ENCODE peak calls at places on chromosomes 7 and 10, in nine cellular contexts. B, C, M, I, O, W, T, R and K are unnamed samples. For H3K9me3, the result is how much of the 10 kb centered on the place peaks cover.

GRCh38 chr10:132445516-132446194 is 48.7 kb downstream of the PWWP2B start:
- DNase-seq in B (no peak), C (no peak), M (no peak), I (no peak), O (no peak), W (no peak), T (no peak), R (no peak), K (no peak)

GRCh38 chr7:2248984-2249694 is 7.1 kb downstream of the NUDT1 start:
- DNase-seq in B (peak), C (peak), M (peak), I (peak), O (peak), W (peak), T (no peak), R (no peak), K (no peak)

GRCh38 chr10:86403183-86403797 is 36.7 kb upstream of the GRID1 start:
- DNase-seq in B (no peak), C (no peak), M (no peak), I (no peak), O (no peak), W (no peak), T (no peak), R (no peak), K (no peak)

GRCh38 chr10:8416192-8416701 is 361.8 kb downstream of the GATA3 start:
- DNase-seq in B (no peak), C (no peak), M (no peak), I (no peak), O (peak), W (no peak), T (peak), R (no peak), K (peak)

GRCh38 chr10:6565588-6565987 is 14.5 kb downstream of the PRKCQ start:
- DNase-seq in B (no peak), C (no peak), M (no peak), I (no peak), O (no peak), W (no peak), T (no peak), R (no peak), K (no peak)

GRCh38 chr7:33909755-33910154 is 4.4 kb downstream of the BMPER start:
- DNase-seq in B (no peak), C (no peak), M (peak), I (no peak), O (peak), W (no peak), T (no peak), R (no peak), K (no peak)

GRCh38 chr10:120131183-120131582 is 238.7 kb downstream of the SEC23IP start:
- DNase-seq in B (no peak), C (no peak), M (peak), I (peak), O (peak), W (peak), T (no peak), R (peak), K (no peak)

GRCh38 chr7:129781128-129781855 is 169.8 kb downstream of the NRF1 start:
- DNase-seq in B (peak), C (no peak), M (no peak), I (no peak), O (no peak), W (no peak), T (no peak), R (no peak), K (no peak)

GRCh38 chr10:70769121-70769520 is 16.1 kb downstream of the TBATA start:
- DNase-seq in B (no peak), C (no peak), M (no peak), I (no peak), O (no peak), W (no peak), T (no peak), R (no peak), K (no peak)

GRCh38 chr7:92766461-92767003 is 69.8 kb downstream of the CDK6 start:
- DNase-seq in B (peak), C (no peak), M (peak), I (peak), O (peak), W (no peak), T (no peak), R (no peak), K (no peak)

GRCh38 chr7:64574481-64575159 is 11.7 kb upstream of the ZNF680 start:
- DNase-seq in B (no peak), C (no peak), M (peak), I (peak), O (peak), W (no peak), T (no peak), R (no peak), K (no peak)

GRCh38 chr7:12653127-12653917 is 34.1 kb upstream of the ARL4A start:
- DNase-seq in B (no peak), C (no peak), M (peak), I (peak), O (peak), W (no peak), T (no peak), R (no peak), K (no peak)

GRCh38 chr10:117462424-117462792 is 80.1 kb upstream of the EMX2 start:
- DNase-seq in B (peak), C (no peak), M (peak), I (no peak), O (peak), W (peak), T (no peak), R (no peak), K (no peak)

GRCh38 chr10:44990302-44990655 is 10.4 kb upstream of the ZNF22 start:
- DNase-seq in B (no peak), C (no peak), M (no peak), I (no peak), O (no peak), W (peak), T (no peak), R (no peak), K (no peak)

GRCh38 chr10:84026821-84027257 is 112.5 kb upstream of the GHITM start:
- DNase-seq in B (no peak), C (no peak), M (peak), I (peak), O (peak), W (peak), T (no peak), R (peak), K (no peak)

GRCh38 chr7:128011079-128011670 is 20.1 kb downstream of the LRRC4 start:
- DNase-seq in B (no peak), C (no peak), M (no peak), I (no peak), O (no peak), W (no peak), T (no peak), R (no peak), K (no peak)

GRCh38 chr10:113997428-113997827 is 46.2 kb upstream of the ADRB1 start:
- DNase-seq in B (no peak), C (no peak), M (no peak), I (no peak), O (no peak), W (no peak), T (no peak), R (no peak), K (no peak)

GRCh38 chr10:3786295-3786981 is 1.4 kb upstream of the KLF6 start:
- DNase-seq in B (no peak), C (no peak), M (no peak), I (peak), O (peak), W (peak), T (no peak), R (no peak), K (no peak)

GRCh38 chr10:79112898-79113431 is 44.2 kb downstream of the ZMIZ1 start:
- DNase-seq in B (peak), C (no peak), M (peak), I (peak), O (peak), W (no peak), T (no peak), R (no peak), K (no peak)

GRCh38 chr7:1936531-1937251 is 266.6 kb downstream of the ELFN1 start:
- DNase-seq in B (no peak), C (no peak), M (no peak), I (no peak), O (no peak), W (no peak), T (no peak), R (no peak), K (no peak)

GRCh38 chr10:120455606-120456005 is 1.4 kb upstream of the PLPP4 start:
- DNase-seq in B (no peak), C (no peak), M (no peak), I (no peak), O (no peak), W (no peak), T (no peak), R (no peak), K (no peak)

GRCh38 chr7:126213876-126214275 is 1038.9 kb downstream of the GRM8 start:
- DNase-seq in B (no peak), C (no peak), M (no peak), I (no peak), O (no peak), W (no peak), T (no peak), R (no peak), K (no peak)

GRCh38 chr7:100836812-100837098 is 9.4 kb upstream of the EPHB4 start:
- DNase-seq in B (no peak), C (no peak), M (no peak), I (no peak), O (no peak), W (no peak), T (no peak), R (no peak), K (no peak)

GRCh38 chr10:55766212-55766611 is 594.8 kb downstream of the ZWINT start:
- DNase-seq in B (no peak), C (no peak), M (no peak), I (no peak), O (no peak), W (no peak), T (no peak), R (no peak), K (no peak)

GRCh38 chr7:30224511-30225031 is 59.8 kb upstream of the ZNRF2 start:
- DNase-seq in B (no peak), C (no peak), M (peak), I (peak), O (peak), W (no peak), T (no peak), R (no peak), K (no peak)

GRCh38 chr10:130364631-130365030 is 228.4 kb downstream of the GLRX3 start:
- DNase-seq in B (no peak), C (no peak), M (no peak), I (no peak), O (no peak), W (no peak), T (no peak), R (no peak), K (no peak)

GRCh38 chr10:117373848-117374505 is 1.3 kb downstream of the PDZD8 start:
- DNase-seq in B (peak), C (no peak), M (peak), I (peak), O (peak), W (peak), T (peak), R (no peak), K (no peak)

GRCh38 chr7:100109521-100110163 is 8.2 kb downstream of the AP4M1 start:
- DNase-seq in B (no peak), C (no peak), M (no peak), I (no peak), O (no peak), W (no peak), T (no peak), R (no peak), K (no peak)

DNA sequence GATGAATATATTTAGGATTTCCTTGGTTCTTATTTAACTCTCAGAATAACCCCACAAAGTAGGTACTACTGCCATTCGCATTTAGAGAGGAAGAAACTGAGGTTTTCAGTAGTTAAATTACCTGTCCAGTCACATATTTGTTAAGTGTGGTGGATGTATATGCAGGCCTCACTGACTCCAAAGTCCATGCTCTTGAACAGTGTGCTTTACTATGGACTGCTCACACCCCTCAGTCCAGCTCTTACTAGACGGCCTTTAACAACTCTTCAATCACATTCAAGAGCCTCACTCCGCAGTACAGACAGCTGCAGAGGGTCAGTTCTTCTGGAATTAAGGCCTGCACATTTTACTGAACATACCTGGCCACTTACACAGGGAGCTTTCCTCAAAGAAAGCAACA is 36.2 kb downstream of the ZNF248 start:
- DNase-seq in B (no peak), C (no peak), M (no peak), I (no peak), O (no peak), W (no peak), T (no peak), R (no peak), K (no peak)
- H3K9me3 ChIP-seq in B (half or more), C (under half), M (under half), I (under half), O (under half), W (half or more), T (under half), R (under half), K (under half)

DNA sequence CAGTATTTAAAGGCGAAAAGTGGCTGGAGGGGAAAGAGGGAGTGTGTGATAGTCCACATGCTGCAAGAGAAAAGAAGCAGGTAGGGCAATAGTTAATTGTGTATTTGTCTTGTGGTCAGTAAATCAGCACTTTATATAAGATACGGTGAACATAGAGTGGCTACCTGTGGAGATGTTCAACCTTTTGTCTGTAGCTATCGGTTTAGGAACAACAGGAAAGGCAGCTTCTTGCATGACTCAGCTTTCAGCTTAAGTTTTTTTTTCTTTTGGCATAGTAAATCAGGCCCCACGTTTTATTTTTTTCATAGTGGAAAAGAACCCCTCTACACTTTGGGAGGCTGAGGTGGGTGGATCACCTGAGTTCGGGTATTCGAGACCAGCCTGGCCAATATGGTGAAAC is 14.2 kb upstream of the MTPN start:
- DNase-seq in B (no peak), C (no peak), M (no peak), I (no peak), O (peak), W (no peak), T (no peak), R (no peak), K (no peak)
- H3K9me3 ChIP-seq in B (under half), C (under half), M (under half), I (under half), O (under half), W (under half), T (under half), R (under half), K (under half)

GRCh38 chr10:123548779-123549178 is 117.4 kb upstream of the GPR26 start:
- DNase-seq in B (no peak), C (no peak), M (no peak), I (no peak), O (no peak), W (no peak), T (no peak), R (no peak), K (no peak)
- H3K9me3 ChIP-seq in B (under half), C (under half), M (under half), I (under half), O (under half), W (under half), T (under half), R (under half), K (under half)

GRCh38 chr7:157907091-157907490 is 570.3 kb downstream of the DNAJB6 start:
- DNase-seq in B (no peak), C (no peak), M (no peak), I (no peak), O (no peak), W (no peak), T (no peak), R (no peak), K (no peak)

GRCh38 chr7:157904211-157904865 is 567.5 kb downstream of the DNAJB6 start:
- DNase-seq in B (no peak), C (no peak), M (no peak), I (no peak), O (no peak), W (no peak), T (no peak), R (no peak), K (no peak)

GRCh38 chr7:157906583-157906982 is 569.8 kb downstream of the DNAJB6 start:
- DNase-seq in B (no peak), C (no peak), M (no peak), I (no peak), O (no peak), W (no peak), T (no peak), R (no peak), K (no peak)

GRCh38 chr7:157904866-157905215 is 568.0 kb downstream of the DNAJB6 start:
- DNase-seq in B (no peak), C (no peak), M (no peak), I (no peak), O (no peak), W (no peak), T (no peak), R (no peak), K (no peak)

GRCh38 chr7:157905740-157906461 is 569.1 kb downstream of the DNAJB6 start:
- DNase-seq in B (no peak), C (no peak), M (no peak), I (no peak), O (no peak), W (peak), T (no peak), R (peak), K (no peak)
- H3K9me3 ChIP-seq in B (under half), C (under half), M (under half), I (under half), O (under half), W (under half), T (under half), R (under half), K (under half)

GRCh38 chr7:158106272-158106671 is 481.4 kb downstream of the PTPRN2 start:
- DNase-seq in B (no peak), C (no peak), M (no peak), I (no peak), O (no peak), W (no peak), T (no peak), R (no peak), K (no peak)
- H3K9me3 ChIP-seq in B (under half), C (under half), M (under half), I (under half), O (under half), W (under half), T (under half), R (under half), K (under half)

DNA sequence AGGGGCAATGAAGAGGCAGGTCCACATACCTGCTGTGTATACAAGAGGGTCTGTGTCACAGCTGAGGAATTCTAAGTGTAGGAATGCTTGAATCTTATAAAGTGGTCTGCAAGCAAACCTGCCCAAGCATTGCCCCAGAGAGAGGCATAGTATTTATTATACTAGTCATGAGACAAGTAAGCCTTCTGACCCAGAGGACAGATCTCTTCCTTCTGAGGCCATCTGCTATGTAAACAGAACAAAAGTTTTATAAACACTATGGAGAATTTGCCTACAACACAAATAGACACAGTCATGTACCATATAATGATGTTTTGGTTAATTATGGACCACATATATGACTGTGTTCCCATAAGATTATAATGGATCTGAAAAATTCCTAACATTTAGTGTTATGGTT is 388.2 kb downstream of the NEBL start:
- DNase-seq in B (no peak), C (no peak), M (no peak), I (no peak), O (no peak), W (no peak), T (no peak), R (no peak), K (no peak)
- H3K9me3 ChIP-seq in B (under half), C (under half), M (under half), I (under half), O (under half), W (under half), T (under half), R (under half), K (under half)

DNA sequence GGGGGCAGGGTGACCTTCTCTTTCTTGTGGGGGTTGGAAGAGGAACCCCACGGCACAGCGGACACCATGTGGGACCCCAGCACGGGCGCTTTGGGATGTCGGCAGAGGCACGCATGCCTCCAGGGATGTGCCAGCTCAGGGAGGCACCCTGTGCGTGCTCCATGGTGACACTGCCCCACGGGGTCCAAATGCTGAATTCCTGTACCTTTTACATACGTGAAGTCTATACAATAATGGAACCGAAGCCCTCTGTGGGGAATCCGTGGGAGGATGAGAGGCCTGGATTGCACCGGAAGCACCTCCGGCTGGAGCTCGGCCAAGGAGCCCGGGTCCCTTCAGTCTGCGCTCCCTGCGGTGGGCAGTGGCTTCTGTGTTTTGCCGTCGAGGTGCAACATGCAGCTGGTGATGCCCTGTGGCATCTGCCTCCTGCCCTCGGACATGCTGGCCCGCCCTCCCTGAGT is 524.3 kb downstream of the DNAJB6 start:
- DNase-seq in B (no peak), C (no peak), M (no peak), I (no peak), O (no peak), W (no peak), T (no peak), R (no peak), K (no peak)
- H3K9me3 ChIP-seq in B (under half), C (under half), M (under half), I (under half), O (under half), W (under half), T (under half), R (under half), K (under half)

DNA sequence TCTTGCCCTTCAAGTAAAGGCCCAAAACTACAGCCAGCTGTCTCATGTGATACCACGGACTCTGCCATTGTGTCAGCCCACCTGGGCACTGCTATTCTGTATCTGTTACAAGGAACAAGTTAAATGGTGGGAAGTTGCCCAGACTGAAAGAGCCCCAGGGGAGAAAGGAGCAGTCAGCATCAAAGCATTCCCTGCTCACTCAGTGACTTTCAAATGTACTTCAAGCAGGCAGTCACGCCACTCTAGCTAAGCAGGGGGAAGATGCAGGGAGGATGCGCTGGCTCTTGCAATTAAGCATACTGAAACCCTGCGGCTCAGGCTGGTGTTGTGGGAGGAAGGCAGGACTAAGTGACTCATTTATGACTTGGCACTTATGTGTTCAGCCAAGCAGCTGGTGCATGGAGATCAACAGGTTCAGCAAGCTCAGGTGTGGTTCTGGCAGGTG is 1249.6 kb downstream of the TYW1 start:
- DNase-seq in B (no peak), C (no peak), M (no peak), I (no peak), O (peak), W (peak), T (no peak), R (peak), K (no peak)
- H3K9me3 ChIP-seq in B (under half), C (under half), M (under half), I (under half), O (under half), W (under half), T (under half), R (under half), K (under half)

GRCh38 chr10:10489086-10489485 is 528.6 kb upstream of the CELF2 start:
- DNase-seq in B (no peak), C (no peak), M (no peak), I (peak), O (no peak), W (no peak), T (no peak), R (no peak), K (no peak)

GRCh38 chr10:10497245-10497644 is 520.4 kb upstream of the CELF2 start:
- DNase-seq in B (no peak), C (no peak), M (no peak), I (no peak), O (no peak), W (no peak), T (no peak), R (no peak), K (no peak)

GRCh38 chr10:10489765-10490164 is 527.9 kb upstream of the CELF2 start:
- DNase-seq in B (no peak), C (no peak), M (peak), I (no peak), O (peak), W (no peak), T (no peak), R (no peak), K (no peak)

GRCh38 chr10:10490187-10490980 is 527.3 kb upstream of the CELF2 start:
- DNase-seq in B (no peak), C (no peak), M (peak), I (no peak), O (peak), W (no peak), T (no peak), R (no peak), K (no peak)

GRCh38 chr10:10492420-10492819 is 525.3 kb upstream of the CELF2 start:
- DNase-seq in B (no peak), C (no peak), M (no peak), I (no peak), O (no peak), W (no peak), T (no peak), R (no peak), K (no peak)
- H3K9me3 ChIP-seq in B (under half), C (under half), M (under half), I (under half), O (under half), W (under half), T (under half), R (under half), K (under half)